ENCODE peak calls at places on chromosome 17, in ten cellular contexts. One of them, this sample, is unnamed.
A peak's percentile ranks its signal among the peaks of the same experiment; 100 is the strongest.

GRCh38 chr17:63830278-63830677 is 2.8 kb upstream of the FTSJ3 start:
- DNase-seq in tibial artery: no peak
- DNase-seq in dermis microvascular lymphatic vessel endothelial cell: no peak
- DNase-seq in fibroblast of the conjunctiva: no peak
- DNase-seq in AG10803: no peak
- DNase-seq in upper lobe of right lung: no peak
- DNase-seq in astrocyte of the spinal cord: no peak
- DNase-seq in psoas muscle: no peak
- DNase-seq in vagina: no peak
- DNase-seq in ACHN: no peak
- DNase-seq in this sample: no peak

GRCh38 chr17:34852614-34853013 is 108.6 kb downstream of the CCT6B start:
- DNase-seq in vagina: no peak
- DNase-seq in dermis microvascular lymphatic vessel endothelial cell: no peak
- DNase-seq in astrocyte of the spinal cord: no peak
- DNase-seq in AG10803: no peak
- DNase-seq in fibroblast of the conjunctiva: no peak
- DNase-seq in tibial artery: no peak
- DNase-seq in upper lobe of right lung: no peak
- DNase-seq in psoas muscle: no peak
- DNase-seq in ACHN: no peak
- DNase-seq in this sample: no peak

GRCh38 chr17:5772720-5773119 is 188.4 kb upstream of the NLRP1 start:
- DNase-seq in psoas muscle: no peak
- DNase-seq in tibial artery: no peak
- DNase-seq in upper lobe of right lung: no peak
- DNase-seq in astrocyte of the spinal cord: no peak
- DNase-seq in ACHN: no peak
- DNase-seq in dermis microvascular lymphatic vessel endothelial cell: no peak
- DNase-seq in vagina: no peak
- DNase-seq in AG10803: no peak
- DNase-seq in fibroblast of the conjunctiva: no peak
- DNase-seq in this sample: no peak

GRCh38 chr17:5975651-5976050 is 94.5 kb upstream of the WSCD1 start:
- DNase-seq in dermis microvascular lymphatic vessel endothelial cell: no peak
- DNase-seq in ACHN: no peak
- DNase-seq in AG10803: no peak
- DNase-seq in vagina: no peak
- DNase-seq in tibial artery: no peak
- DNase-seq in psoas muscle: no peak
- DNase-seq in fibroblast of the conjunctiva: no peak
- DNase-seq in upper lobe of right lung: no peak
- DNase-seq in astrocyte of the spinal cord: no peak
- DNase-seq in this sample: no peak

GRCh38 chr17:8861482-8862181 is 5.8 kb downstream of the PIK3R6 start:
- DNase-seq in astrocyte of the spinal cord: no peak
- DNase-seq in tibial artery: peak; percentile 5
- DNase-seq in ACHN: no peak
- DNase-seq in AG10803: no peak
- DNase-seq in fibroblast of the conjunctiva: no peak
- DNase-seq in vagina: no peak
- DNase-seq in psoas muscle: no peak
- DNase-seq in dermis microvascular lymphatic vessel endothelial cell: no peak
- DNase-seq in upper lobe of right lung: no peak
- DNase-seq in this sample: no peak

GRCh38 chr17:28497931-28498330 is 8.2 kb upstream of the FOXN1 start:
- DNase-seq in astrocyte of the spinal cord: no peak
- DNase-seq in psoas muscle: no peak
- DNase-seq in vagina: no peak
- DNase-seq in dermis microvascular lymphatic vessel endothelial cell: no peak
- DNase-seq in upper lobe of right lung: no peak
- DNase-seq in fibroblast of the conjunctiva: no peak
- DNase-seq in AG10803: no peak
- DNase-seq in tibial artery: no peak
- DNase-seq in ACHN: no peak
- DNase-seq in this sample: no peak

GRCh38 chr17:8611135-8611534 is 19.4 kb downstream of the MYH10 start:
- DNase-seq in AG10803: peak; percentile 85
- DNase-seq in fibroblast of the conjunctiva: peak; percentile 61
- DNase-seq in astrocyte of the spinal cord: no peak
- DNase-seq in psoas muscle: no peak
- DNase-seq in vagina: no peak
- DNase-seq in tibial artery: peak; percentile 75
- DNase-seq in ACHN: no peak
- DNase-seq in dermis microvascular lymphatic vessel endothelial cell: no peak
- DNase-seq in upper lobe of right lung: no peak
- DNase-seq in this sample: no peak

GRCh38 chr17:27975146-27976011 is 67.1 kb upstream of the NLK start:
- DNase-seq in vagina: no peak
- DNase-seq in AG10803: no peak
- DNase-seq in dermis microvascular lymphatic vessel endothelial cell: no peak
- DNase-seq in ACHN: no peak
- DNase-seq in fibroblast of the conjunctiva: no peak
- DNase-seq in tibial artery: no peak
- DNase-seq in astrocyte of the spinal cord: peak; percentile 4
- DNase-seq in psoas muscle: no peak
- DNase-seq in upper lobe of right lung: no peak
- DNase-seq in this sample: peak; percentile 4

GRCh38 chr17:16925461-16926060 is 46.4 kb downstream of the TNFRSF13B start:
- DNase-seq in fibroblast of the conjunctiva: no peak
- DNase-seq in astrocyte of the spinal cord: no peak
- DNase-seq in tibial artery: peak; percentile 52
- DNase-seq in dermis microvascular lymphatic vessel endothelial cell: no peak
- DNase-seq in vagina: no peak
- DNase-seq in psoas muscle: no peak
- DNase-seq in upper lobe of right lung: no peak
- DNase-seq in ACHN: no peak
- DNase-seq in AG10803: no peak
- DNase-seq in this sample: no peak

GRCh38 chr17:82896071-82897000 is 56.5 kb upstream of the ZNF750 start:
- DNase-seq in fibroblast of the conjunctiva: no peak
- DNase-seq in vagina: no peak
- DNase-seq in psoas muscle: no peak
- DNase-seq in dermis microvascular lymphatic vessel endothelial cell: no peak
- DNase-seq in AG10803: no peak
- DNase-seq in ACHN: no peak
- DNase-seq in tibial artery: no peak
- DNase-seq in astrocyte of the spinal cord: no peak
- DNase-seq in upper lobe of right lung: no peak
- DNase-seq in this sample: no peak

GRCh38 chr17:57701121-57701520 is 44.0 kb downstream of the CCDC182 start:
- DNase-seq in AG10803: no peak
- DNase-seq in dermis microvascular lymphatic vessel endothelial cell: no peak
- DNase-seq in ACHN: no peak
- DNase-seq in astrocyte of the spinal cord: no peak
- DNase-seq in psoas muscle: no peak
- DNase-seq in tibial artery: no peak
- DNase-seq in vagina: peak; percentile 40
- DNase-seq in fibroblast of the conjunctiva: no peak
- DNase-seq in upper lobe of right lung: no peak
- DNase-seq in this sample: no peak

GRCh38 chr17:58007781-58008706 is 998 bp upstream of the SRSF1 start:
- DNase-seq in tibial artery: no peak
- DNase-seq in dermis microvascular lymphatic vessel endothelial cell: no peak
- DNase-seq in psoas muscle: no peak
- DNase-seq in fibroblast of the conjunctiva: no peak
- DNase-seq in vagina: no peak
- DNase-seq in AG10803: no peak
- DNase-seq in upper lobe of right lung: no peak
- DNase-seq in ACHN: no peak
- DNase-seq in astrocyte of the spinal cord: no peak
- DNase-seq in this sample: no peak

GRCh38 chr17:9209781-9210370 is 188.6 kb downstream of the NTN1 start:
- DNase-seq in fibroblast of the conjunctiva: no peak
- DNase-seq in tibial artery: no peak
- DNase-seq in AG10803: no peak
- DNase-seq in astrocyte of the spinal cord: no peak
- DNase-seq in ACHN: no peak
- DNase-seq in upper lobe of right lung: no peak
- DNase-seq in vagina: no peak
- DNase-seq in psoas muscle: no peak
- DNase-seq in dermis microvascular lymphatic vessel endothelial cell: no peak
- DNase-seq in this sample: no peak

GRCh38 chr17:70820276-70820675 is 650.9 kb downstream of the KCNJ2 start:
- DNase-seq in upper lobe of right lung: no peak
- DNase-seq in astrocyte of the spinal cord: peak; percentile 57
- DNase-seq in dermis microvascular lymphatic vessel endothelial cell: no peak
- DNase-seq in psoas muscle: no peak
- DNase-seq in tibial artery: no peak
- DNase-seq in AG10803: peak; percentile 51
- DNase-seq in vagina: no peak
- DNase-seq in fibroblast of the conjunctiva: no peak
- DNase-seq in ACHN: no peak
- DNase-seq in this sample: no peak

GRCh38 chr17:8146381-8147140 is 5.6 kb downstream of the PER1 start:
- DNase-seq in fibroblast of the conjunctiva: no peak
- DNase-seq in ACHN: no peak
- DNase-seq in dermis microvascular lymphatic vessel endothelial cell: no peak
- DNase-seq in upper lobe of right lung: peak; percentile 55
- DNase-seq in astrocyte of the spinal cord: no peak
- DNase-seq in AG10803: no peak
- DNase-seq in tibial artery: no peak
- DNase-seq in psoas muscle: peak; percentile 12
- DNase-seq in vagina: no peak
- DNase-seq in this sample: no peak

GRCh38 chr17:27756467-27757371 is 43.6 kb downstream of the NOS2 start:
- DNase-seq in vagina: no peak
- DNase-seq in psoas muscle: peak; percentile 36
- DNase-seq in astrocyte of the spinal cord: peak; percentile 30
- DNase-seq in AG10803: peak; percentile 36
- DNase-seq in upper lobe of right lung: peak; percentile 65
- DNase-seq in tibial artery: peak; percentile 63
- DNase-seq in fibroblast of the conjunctiva: peak; percentile 29
- DNase-seq in ACHN: peak; percentile 59
- DNase-seq in dermis microvascular lymphatic vessel endothelial cell: peak; percentile 34
- DNase-seq in this sample: peak; percentile 11

GRCh38 chr17:50550661-50551432 is 3.9 kb downstream of the SPATA20 start:
- DNase-seq in fibroblast of the conjunctiva: peak; percentile 88
- DNase-seq in vagina: no peak
- DNase-seq in ACHN: peak; percentile 83
- DNase-seq in tibial artery: peak; percentile 90
- DNase-seq in upper lobe of right lung: peak; percentile 89
- DNase-seq in astrocyte of the spinal cord: peak; percentile 81
- DNase-seq in dermis microvascular lymphatic vessel endothelial cell: peak; percentile 79
- DNase-seq in psoas muscle: peak; percentile 86
- DNase-seq in AG10803: peak; percentile 87
- DNase-seq in this sample: peak; percentile 73

GRCh38 chr17:75459246-75459589 is 2.8 kb downstream of the TMEM94 start:
- DNase-seq in astrocyte of the spinal cord: no peak
- DNase-seq in upper lobe of right lung: no peak
- DNase-seq in fibroblast of the conjunctiva: no peak
- DNase-seq in vagina: no peak
- DNase-seq in tibial artery: no peak
- DNase-seq in ACHN: no peak
- DNase-seq in AG10803: no peak
- DNase-seq in psoas muscle: no peak
- DNase-seq in dermis microvascular lymphatic vessel endothelial cell: no peak
- DNase-seq in this sample: no peak

GRCh38 chr17:31431795-31432658 is 40.6 kb downstream of the RAB11FIP4 start:
- DNase-seq in tibial artery: no peak
- DNase-seq in AG10803: no peak
- DNase-seq in ACHN: no peak
- DNase-seq in vagina: no peak
- DNase-seq in fibroblast of the conjunctiva: no peak
- DNase-seq in dermis microvascular lymphatic vessel endothelial cell: no peak
- DNase-seq in psoas muscle: no peak
- DNase-seq in upper lobe of right lung: no peak
- DNase-seq in astrocyte of the spinal cord: no peak
- DNase-seq in this sample: no peak

GRCh38 chr17:78526231-78527025 is 50.8 kb downstream of the DNAH17 start:
- DNase-seq in ACHN: no peak
- DNase-seq in dermis microvascular lymphatic vessel endothelial cell: no peak
- DNase-seq in AG10803: no peak
- DNase-seq in vagina: no peak
- DNase-seq in fibroblast of the conjunctiva: no peak
- DNase-seq in tibial artery: no peak
- DNase-seq in astrocyte of the spinal cord: no peak
- DNase-seq in upper lobe of right lung: peak; percentile 66
- DNase-seq in psoas muscle: no peak
- DNase-seq in this sample: no peak

GRCh38 chr17:4896332-4897197 is 2.8 kb upstream of the C17orf107 start:
- DNase-seq in ACHN: no peak
- DNase-seq in fibroblast of the conjunctiva: no peak
- DNase-seq in AG10803: no peak
- DNase-seq in dermis microvascular lymphatic vessel endothelial cell: no peak
- DNase-seq in psoas muscle: no peak
- DNase-seq in upper lobe of right lung: no peak
- DNase-seq in vagina: no peak
- DNase-seq in astrocyte of the spinal cord: no peak
- DNase-seq in tibial artery: no peak
- DNase-seq in this sample: no peak

GRCh38 chr17:78922876-78923498 is 2.2 kb downstream of the TIMP2 start:
- DNase-seq in psoas muscle: no peak
- DNase-seq in vagina: no peak
- DNase-seq in ACHN: no peak
- DNase-seq in astrocyte of the spinal cord: no peak
- DNase-seq in tibial artery: no peak
- DNase-seq in upper lobe of right lung: no peak
- DNase-seq in dermis microvascular lymphatic vessel endothelial cell: no peak
- DNase-seq in fibroblast of the conjunctiva: no peak
- DNase-seq in AG10803: no peak
- DNase-seq in this sample: no peak

GRCh38 chr17:2312736-2313135 is 9.0 kb downstream of the SRR start:
- DNase-seq in ACHN: no peak
- DNase-seq in psoas muscle: no peak
- DNase-seq in AG10803: no peak
- DNase-seq in astrocyte of the spinal cord: no peak
- DNase-seq in dermis microvascular lymphatic vessel endothelial cell: no peak
- DNase-seq in upper lobe of right lung: no peak
- DNase-seq in fibroblast of the conjunctiva: peak; percentile 27
- DNase-seq in tibial artery: no peak
- DNase-seq in vagina: no peak
- DNase-seq in this sample: no peak

GRCh38 chr17:81601525-81602120 is 35.3 kb downstream of the NPLOC4 start:
- DNase-seq in tibial artery: no peak
- DNase-seq in ACHN: peak; percentile 74
- DNase-seq in AG10803: peak; percentile 77
- DNase-seq in dermis microvascular lymphatic vessel endothelial cell: peak; percentile 61
- DNase-seq in fibroblast of the conjunctiva: peak; percentile 65
- DNase-seq in vagina: no peak
- DNase-seq in psoas muscle: no peak
- DNase-seq in upper lobe of right lung: no peak
- DNase-seq in astrocyte of the spinal cord: peak; percentile 79
- DNase-seq in this sample: peak; percentile 38

GRCh38 chr17:42288078-42288984 is at the start of gene STAT5A:
- DNase-seq in psoas muscle: peak; percentile 92
- DNase-seq in tibial artery: peak; percentile 96
- DNase-seq in AG10803: peak; percentile 80
- DNase-seq in vagina: no peak
- DNase-seq in astrocyte of the spinal cord: peak; percentile 69
- DNase-seq in ACHN: peak; percentile 75
- DNase-seq in dermis microvascular lymphatic vessel endothelial cell: peak; percentile 88
- DNase-seq in fibroblast of the conjunctiva: peak; percentile 68
- DNase-seq in upper lobe of right lung: peak; percentile 95
- DNase-seq in this sample: peak; percentile 20

GRCh38 chr17:8685396-8685795 is 54.9 kb upstream of the MYH10 start:
- DNase-seq in ACHN: no peak
- DNase-seq in vagina: no peak
- DNase-seq in fibroblast of the conjunctiva: no peak
- DNase-seq in dermis microvascular lymphatic vessel endothelial cell: no peak
- DNase-seq in AG10803: no peak
- DNase-seq in psoas muscle: no peak
- DNase-seq in tibial artery: peak; percentile 44
- DNase-seq in astrocyte of the spinal cord: peak; percentile 47
- DNase-seq in upper lobe of right lung: no peak
- DNase-seq in this sample: no peak

GRCh38 chr17:66557193-66557592 is 254.8 kb downstream of the PRKCA start:
- DNase-seq in tibial artery: no peak
- DNase-seq in fibroblast of the conjunctiva: no peak
- DNase-seq in ACHN: no peak
- DNase-seq in dermis microvascular lymphatic vessel endothelial cell: no peak
- DNase-seq in vagina: no peak
- DNase-seq in upper lobe of right lung: no peak
- DNase-seq in psoas muscle: no peak
- DNase-seq in AG10803: no peak
- DNase-seq in astrocyte of the spinal cord: no peak
- DNase-seq in this sample: no peak

GRCh38 chr17:47324224-47325020 is 667 bp downstream of the EFCAB13 start:
- DNase-seq in vagina: no peak
- DNase-seq in ACHN: peak; percentile 83
- DNase-seq in fibroblast of the conjunctiva: no peak
- DNase-seq in tibial artery: peak; percentile 82
- DNase-seq in upper lobe of right lung: peak; percentile 80
- DNase-seq in psoas muscle: peak; percentile 53
- DNase-seq in astrocyte of the spinal cord: peak; percentile 50
- DNase-seq in dermis microvascular lymphatic vessel endothelial cell: no peak
- DNase-seq in AG10803: peak; percentile 18
- DNase-seq in this sample: no peak

This sample was measured in AG04450.